ENCODE peak calls at places on chromosomes 4 and X, in four cellular contexts. L, E, Y and M are unnamed samples.
A peak's percentile ranks its signal among the peaks of the same experiment; 100 is the strongest.

GRCh38 chrX:47191331-47191730 is 2.3 kb upstream of the UBA1 start:
- DNase-seq in Y (no peak), E (no peak), L (peak; percentile 7), M (no peak)

GRCh38 chr4:85812776-85813175 is 337.8 kb downstream of the ARHGAP24 start:
- DNase-seq in Y (no peak), E (peak; percentile 62), L (peak; percentile 57), M (no peak)

GRCh38 chr4:8269535-8270417 is at the start of gene HTRA3:
- DNase-seq in L (peak; percentile 47), E (peak; percentile 49), Y (no peak), M (no peak)

GRCh38 chrX:46255066-46255465 is 290.2 kb downstream of the ZNF674 start:
- DNase-seq in L (peak; percentile 3), Y (no peak), E (no peak), M (peak; percentile 52)

GRCh38 chr4:162497564-162498167 is 333.9 kb upstream of the FSTL5 start:
- DNase-seq in E (peak; percentile 29), L (peak; percentile 69), Y (no peak), M (peak; percentile 61)

GRCh38 chr4:172155838-172156345 is 342.7 kb downstream of the GALNTL6 start:
- DNase-seq in Y (no peak), L (no peak), E (no peak), M (no peak)

GRCh38 chrX:134249231-134249630 is 12.2 kb downstream of the CCDC160 start:
- DNase-seq in Y (no peak), E (no peak), L (no peak), M (no peak)

GRCh38 chr4:9947168-9948062 is 73.9 kb downstream of the SLC2A9 start:
- DNase-seq in Y (no peak), E (no peak), L (no peak), M (no peak)

GRCh38 chrX:17031827-17032226 is 85.4 kb downstream of the REPS2 start:
- DNase-seq in Y (no peak), E (no peak), L (no peak), M (no peak)

GRCh38 chrX:72296991-72297390 is 8.7 kb downstream of the CITED1 start:
- DNase-seq in E (no peak), L (no peak), Y (no peak), M (no peak)

GRCh38 chrX:115330498-115331138 is 41.1 kb downstream of the LUZP4 start:
- DNase-seq in L (peak; percentile 80), Y (no peak), E (peak; percentile 60), M (no peak)